ENCODE peak calls at places on chromosomes 16 and 17, in four cellular contexts. J is A549, Z is body of pancreas, C is ascending aorta. V is an unnamed sample.

GRCh38 chr17:1469231-1469852 is 13.3 kb upstream of the CRK start:
- DNase-seq in C (no peak), J (peak), Z (no peak), V (no peak)

GRCh38 chr16:57628008-57628781 is at the start of gene ADGRG1:
- DNase-seq in Z (peak), C (peak), J (peak), V (peak)

GRCh38 chr16:1754204-1754603 is 17.1 kb downstream of the NME3 start:
- DNase-seq in J (no peak), C (no peak), Z (no peak), V (no peak)

GRCh38 chr16:66266436-66267286 is 99.8 kb upstream of the CDH5 start:
- DNase-seq in C (no peak), Z (peak), J (no peak), V (peak)

GRCh38 chr16:57984443-57985203 is 13.7 kb upstream of the CNGB1 start:
- DNase-seq in C (peak), J (peak), Z (peak), V (peak)

GRCh38 chr17:68197091-68197996 is 50.5 kb upstream of the AMZ2 start:
- DNase-seq in C (no peak), Z (no peak), J (no peak), V (no peak)

GRCh38 chr17:4901108-4901647 is 1.7 kb downstream of the CHRNE start:
- DNase-seq in J (no peak), C (no peak), Z (no peak), V (no peak)

GRCh38 chr16:85610059-85610445 is 3.1 kb upstream of the GSE1 start:
- DNase-seq in C (no peak), J (no peak), Z (no peak), V (no peak)

GRCh38 chr16:23079683-23080221 is 69.5 kb downstream of the USP31 start:
- DNase-seq in C (no peak), Z (no peak), J (peak), V (no peak)

GRCh38 chr17:18041776-18042175 is 2.6 kb downstream of the GID4 start:
- DNase-seq in J (peak), C (no peak), Z (no peak), V (no peak)

GRCh38 chr17:12358477-12358876 is 307.2 kb upstream of the MYOCD start:
- DNase-seq in C (no peak), Z (no peak), J (no peak), V (no peak)

DNA sequence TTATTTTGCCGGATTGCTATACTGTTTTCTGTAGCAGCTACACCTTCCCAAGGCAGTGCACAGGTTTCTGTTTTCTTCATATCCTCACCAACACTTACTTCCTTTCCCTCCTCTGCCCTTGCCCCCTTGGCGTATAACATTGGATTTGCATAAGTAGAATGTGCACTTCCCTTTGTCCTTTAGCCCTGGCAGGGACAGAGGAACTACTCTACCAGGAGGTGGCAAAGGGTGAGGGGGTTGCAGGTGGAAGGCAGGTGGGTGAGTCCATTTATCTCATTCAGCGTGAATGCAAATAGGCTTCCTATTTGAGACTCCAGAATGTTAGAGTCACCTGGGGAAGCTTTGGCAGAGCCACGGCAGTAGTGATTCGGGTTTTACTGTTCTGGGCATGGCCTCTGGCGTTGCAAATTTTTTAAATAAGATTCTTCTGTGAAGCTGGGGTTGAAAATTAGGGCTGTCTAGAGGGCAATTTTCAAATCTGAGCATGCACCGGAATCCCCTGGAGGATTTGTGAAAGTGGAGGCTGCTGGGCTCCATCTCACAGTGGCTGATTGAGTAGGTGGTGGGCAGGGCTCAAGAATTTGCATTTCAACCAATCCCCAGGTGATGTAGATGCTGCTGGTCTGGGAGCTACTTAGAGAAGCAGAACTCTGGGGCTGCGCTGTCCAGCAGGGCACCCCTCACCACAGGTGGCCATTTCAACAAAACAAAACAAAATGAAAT is 84.7 kb downstream of the PLCG2 start:
- DNase-seq in J (no peak), Z (no peak), C (no peak), V (no peak)
- TF ChIP-seq CTCF in J (no peak), Z (no peak), C (no peak), V (no peak)

DNA sequence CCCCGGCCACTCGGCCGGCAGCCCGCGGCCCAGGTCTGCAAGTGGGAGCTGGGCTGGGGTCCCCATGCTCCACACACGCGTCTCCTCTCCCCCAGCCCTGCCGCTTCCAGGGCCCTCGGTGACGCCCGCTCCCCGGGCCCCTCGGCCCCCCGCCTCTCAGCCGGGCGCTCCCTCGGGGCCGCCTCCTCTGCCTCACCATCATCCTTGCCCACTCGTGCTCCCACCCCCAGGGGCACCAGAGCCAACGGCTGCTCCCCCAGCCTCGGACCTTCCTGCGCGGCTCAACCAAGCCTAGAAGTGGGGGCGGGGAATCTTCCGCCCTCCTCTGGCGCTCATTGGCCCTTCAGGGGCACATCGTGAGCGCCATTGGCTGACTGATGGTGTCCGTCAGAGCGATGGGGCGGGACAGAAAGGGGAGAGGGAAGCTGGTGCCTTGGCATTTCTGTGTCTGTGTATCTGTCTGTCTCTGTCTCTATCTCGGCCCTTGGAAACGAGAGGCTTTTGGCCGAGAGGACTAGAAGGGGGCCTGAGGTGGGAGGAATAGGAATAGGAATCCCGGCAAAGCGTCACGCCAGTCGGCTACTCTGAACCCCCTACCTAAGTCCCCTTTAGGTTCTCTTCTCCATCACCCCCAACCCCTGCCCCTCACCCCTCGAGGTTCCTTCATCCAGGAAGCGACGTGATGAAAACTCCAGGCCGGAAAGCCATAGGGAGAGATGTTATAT is 88.9 kb downstream of the CDC27 start:
- DNase-seq in Z (peak), J (peak), C (peak), V (peak)
- H3K27ac ChIP-seq in Z (peak), J (peak), C (peak), V (peak)

GRCh38 chr17:81931189-81931556 is 3.6 kb upstream of the MAFG start:
- DNase-seq in C (no peak), Z (no peak), J (no peak), V (no peak)

GRCh38 chr17:81933178-81933699 is 3.9 kb downstream of the PYCR1 start:
- DNase-seq in Z (no peak), C (no peak), J (no peak), V (no peak)

GRCh38 chr17:81931557-81932332 is 4.2 kb upstream of the MAFG start:
- DNase-seq in Z (no peak), C (no peak), J (no peak), V (no peak)

GRCh38 chr17:81934098-81934757 is 2.9 kb downstream of the PYCR1 start:
- DNase-seq in Z (no peak), J (no peak), C (no peak), V (no peak)

DNA sequence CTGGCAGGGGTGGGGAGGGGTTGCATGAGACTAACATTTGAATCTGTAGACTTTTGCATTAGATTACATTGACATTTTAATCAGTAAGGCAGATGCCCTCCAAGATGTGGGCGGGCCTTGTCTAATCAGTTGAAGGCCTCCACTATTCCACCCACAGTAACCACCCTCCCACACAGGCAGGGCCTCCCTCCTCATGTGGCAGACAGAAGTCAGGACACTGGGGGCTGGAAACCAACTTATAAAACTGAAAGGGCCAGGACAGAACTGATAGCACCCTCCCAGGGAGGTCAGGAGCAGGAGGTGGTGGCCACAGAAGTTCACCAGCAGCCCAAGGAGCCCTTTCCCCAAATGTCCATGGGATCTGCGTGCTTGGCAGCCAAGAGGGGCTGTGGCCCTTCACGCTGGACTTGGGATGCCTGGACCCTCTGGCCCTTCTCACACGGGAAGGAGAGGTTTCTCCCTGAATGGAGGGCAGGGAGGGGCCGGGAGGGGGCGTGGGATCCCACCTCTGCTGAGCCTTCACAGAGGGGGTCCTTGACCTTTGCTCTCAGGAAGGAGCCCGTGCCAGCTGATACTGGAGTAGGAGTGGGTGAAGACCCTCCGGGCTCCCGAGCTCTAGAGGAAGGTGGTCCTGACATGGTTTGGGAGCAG is 4.6 kb downstream of the PYCR1 start:
- DNase-seq in C (no peak), J (no peak), Z (no peak), V (no peak)
- TF ChIP-seq CTCF in C (no peak), J (no peak), Z (no peak), V (no peak)

DNA sequence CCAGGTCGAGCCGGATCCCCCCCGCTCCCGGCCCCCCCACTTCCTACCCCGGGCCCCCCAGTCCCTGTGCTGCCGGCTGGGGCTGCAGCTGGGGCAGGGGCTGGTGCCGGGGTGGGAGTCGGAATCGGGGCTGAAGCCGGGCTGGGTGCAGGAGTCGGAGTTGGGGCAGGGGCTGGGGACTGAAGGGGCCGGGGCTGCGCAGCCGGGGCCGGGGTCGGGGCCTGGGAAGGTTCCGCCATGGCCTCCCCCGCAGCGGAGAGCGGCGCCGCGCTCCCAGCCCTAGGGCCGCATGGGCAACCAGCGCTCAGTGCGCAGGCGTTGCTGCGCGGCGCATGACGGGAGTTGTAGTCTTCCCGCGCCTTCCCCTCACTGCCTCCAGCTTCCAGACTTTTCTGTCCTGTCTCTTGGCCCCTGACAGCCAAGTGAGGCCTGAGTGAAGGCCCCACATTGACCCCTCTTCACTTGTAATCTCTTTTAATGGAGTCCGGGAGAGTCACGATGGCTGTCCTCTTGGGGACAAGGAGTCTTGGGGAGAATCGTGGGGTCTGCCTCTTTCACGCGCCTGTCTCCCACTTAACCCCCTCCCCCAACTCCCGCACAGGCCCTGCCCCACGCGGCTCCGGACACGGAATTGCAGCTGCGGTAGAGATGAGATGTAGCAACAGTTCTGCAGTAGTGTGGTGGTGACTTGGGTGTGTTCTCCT is at the start of gene KAT2A:
- DNase-seq in Z (peak), J (peak), C (peak), V (peak)
- H3K27ac ChIP-seq in Z (peak), J (peak), C (no peak), V (peak)

V was measured in tibial nerve.